ENCODE peak calls at places on chromosomes 2 and 18, in ten cellular contexts. V is colonic mucosa, N is GM12878, U is cardiac fibroblast, F is MCF 10A, Z is IMR-90, K is astrocyte, H is A549, W is left ventricle myocardium inferior, Q is tibial artery. O is an unnamed sample.

GRCh38 chr2:9639000-9639602 is 8.3 kb upstream of the YWHAQ start:
- DNase-seq in K (no peak), Z (no peak), W (peak; percentile 25), F (no peak), U (peak; percentile 41), Q (no peak), N (no peak), V (no peak), H (peak; percentile 12), O (no peak)

GRCh38 chr2:236939751-236940229 is 145.9 kb upstream of the COPS8 start:
- DNase-seq in Z (no peak), Q (no peak), K (peak; percentile 33), F (no peak), N (no peak), U (no peak), H (no peak), V (peak; percentile 12), W (no peak), O (no peak)

GRCh38 chr2:183232161-183232865 is 108.1 kb downstream of the NUP35 start:
- DNase-seq in K (no peak), H (no peak), N (no peak), Z (peak; percentile 11), F (no peak), V (no peak), U (peak; percentile 17), Q (no peak), W (no peak), O (no peak)

GRCh38 chr18:73793386-73793785 is 354.2 kb downstream of the FBXO15 start:
- DNase-seq in W (no peak), Q (no peak), N (no peak), U (peak; percentile 52), Z (peak; percentile 75), F (no peak), V (no peak), H (no peak), K (peak; percentile 83), O (no peak)

GRCh38 chr2:65056215-65056989 is at the start of gene CEP68:
- DNase-seq in F (peak; percentile 97), H (peak; percentile 99), Z (peak; percentile 97), U (peak; percentile 97), K (peak; percentile 90), W (peak; percentile 97), N (peak; percentile 90), Q (peak; percentile 98), V (peak; percentile 98), O (peak; percentile 98)

GRCh38 chr2:186848873-186849578 is at the start of gene ZSWIM2:
- DNase-seq in Z (peak; percentile 88), U (peak; percentile 95), W (peak; percentile 36), K (peak; percentile 85), F (peak; percentile 87), H (no peak), Q (peak; percentile 78), V (peak; percentile 20), N (no peak), O (peak; percentile 36)

GRCh38 chr2:191206613-191207471 is 38.4 kb upstream of the MYO1B start:
- DNase-seq in N (no peak), Z (peak; percentile 17), Q (no peak), W (no peak), K (no peak), H (no peak), V (no peak), F (no peak), U (no peak), O (no peak)

GRCh38 chr2:239321596-239322413 is 79.0 kb downstream of the HDAC4 start:
- DNase-seq in U (no peak), Z (no peak), N (no peak), Q (no peak), H (no peak), K (no peak), F (peak; percentile 1), W (no peak), V (no peak), O (no peak)

GRCh38 chr2:237217995-237218621 is 132.4 kb downstream of the COPS8 start:
- DNase-seq in V (no peak), U (no peak), W (no peak), Z (no peak), Q (no peak), N (no peak), K (no peak), H (no peak), F (no peak), O (no peak)

GRCh38 chr2:119066272-119066804 is 92.2 kb downstream of the C1QL2 start:
- DNase-seq in Z (no peak), Q (no peak), U (peak; percentile 28), K (peak; percentile 2), F (peak; percentile 21), W (no peak), N (no peak), V (no peak), H (no peak), O (no peak)

GRCh38 chr2:205660521-205661124 is 21.7 kb upstream of the NRP2 start:
- DNase-seq in K (peak; percentile 96), W (no peak), H (no peak), Q (no peak), V (no peak), F (peak; percentile 68), Z (peak; percentile 98), U (peak; percentile 94), N (no peak), O (no peak)

GRCh38 chr2:18545384-18545783 is 15.1 kb downstream of the RDH14 start:
- DNase-seq in N (no peak), H (no peak), W (no peak), Z (peak; percentile 86), K (peak; percentile 54), U (peak; percentile 84), Q (no peak), V (no peak), F (peak; percentile 34), O (no peak)

GRCh38 chr2:44970846-44971450 is 29.4 kb downstream of the SIX3 start:
- DNase-seq in Q (no peak), N (no peak), F (no peak), K (no peak), U (peak; percentile 66), W (no peak), Z (peak; percentile 18), H (no peak), V (no peak), O (no peak)

GRCh38 chr2:20992201-20992711 is 51.6 kb downstream of the APOB start:
- DNase-seq in V (no peak), W (no peak), Z (peak; percentile 12), N (no peak), H (no peak), F (peak; percentile 33), Q (peak; percentile 85), U (peak; percentile 10), K (no peak), O (no peak)

GRCh38 chr2:235607541-235608199 is 113.8 kb downstream of the AGAP1 start:
- DNase-seq in Z (no peak), V (no peak), W (no peak), K (peak; percentile 42), N (no peak), F (no peak), H (no peak), Q (no peak), U (peak; percentile 57), O (no peak)

GRCh38 chr18:48609114-48609513 is 70.3 kb downstream of the CTIF start:
- DNase-seq in V (no peak), F (no peak), Q (no peak), N (no peak), W (no peak), K (no peak), H (no peak), U (no peak), Z (no peak), O (no peak)

GRCh38 chr18:48602759-48603390 is 64.0 kb downstream of the CTIF start:
- DNase-seq in K (no peak), W (no peak), H (no peak), N (no peak), V (no peak), F (no peak), Z (no peak), Q (no peak), U (no peak), O (no peak)

GRCh38 chr18:48608581-48608980 is 69.8 kb downstream of the CTIF start:
- DNase-seq in Q (no peak), W (no peak), N (no peak), U (no peak), F (no peak), V (no peak), K (no peak), H (no peak), Z (no peak), O (no peak)

GRCh38 chr18:48607049-48607984 is 68.5 kb downstream of the CTIF start:
- DNase-seq in F (peak; percentile 43), N (no peak), H (no peak), V (no peak), W (peak; percentile 53), Q (no peak), Z (peak; percentile 90), K (peak; percentile 91), U (peak; percentile 80), O (no peak)

GRCh38 chr18:48605408-48605845 is 66.6 kb downstream of the CTIF start:
- DNase-seq in F (peak; percentile 43), K (peak; percentile 24), V (no peak), N (peak; percentile 23), Q (no peak), U (peak; percentile 23), Z (peak; percentile 43), W (no peak), H (no peak), O (no peak)
- TF ChIP-seq CTCF in F (no peak), K (peak; percentile 13), V (no peak), N (peak; percentile 19), Q (no peak), U (peak; percentile 20), Z (peak; percentile 49), W (no peak), H (peak; percentile 42), O (peak; percentile 44)

GRCh38 chr2:78465707-78466106 is 559.8 kb upstream of the REG3G start:
- DNase-seq in Z (no peak), N (no peak), F (peak; percentile 19), Q (no peak), U (no peak), K (no peak), H (no peak), W (no peak), V (no peak), O (no peak)
- TF ChIP-seq CTCF in Z (no peak), N (no peak), F (no peak), Q (no peak), U (no peak), K (no peak), H (no peak), W (no peak), V (no peak), O (no peak)

GRCh38 chr2:213691351-213691750 is 407.1 kb downstream of the SPAG16 start:
- DNase-seq in K (no peak), N (no peak), V (no peak), Q (no peak), U (no peak), F (no peak), Z (no peak), W (no peak), H (no peak), O (no peak)
- TF ChIP-seq CTCF in K (no peak), N (no peak), V (no peak), Q (no peak), U (no peak), F (no peak), Z (no peak), W (no peak), H (no peak), O (no peak)

DNA sequence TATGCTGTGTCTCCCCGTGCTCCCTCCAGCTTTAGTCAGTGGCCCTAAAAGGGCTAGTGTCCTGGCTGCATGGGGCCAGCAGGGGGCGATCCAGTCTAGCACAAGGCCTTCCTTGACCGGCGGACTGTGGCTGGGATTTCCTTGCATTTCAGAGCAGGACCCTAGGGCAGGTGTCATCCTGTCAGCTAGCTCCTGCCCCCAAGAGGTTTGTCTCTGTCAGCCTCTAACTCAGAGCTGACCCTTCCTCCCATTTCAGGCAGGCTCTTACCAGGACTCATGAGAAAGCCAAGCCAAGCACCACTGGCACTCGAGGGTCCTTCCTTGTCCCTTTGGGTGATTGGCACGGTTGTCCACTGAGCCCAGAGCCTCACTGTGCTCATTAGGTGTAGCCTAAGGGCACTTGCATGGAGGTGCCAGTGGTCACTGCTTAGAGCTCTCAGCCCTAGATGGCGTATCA is 140.3 kb downstream of the RPIA start:
- DNase-seq in U (peak; percentile 51), H (peak; percentile 9), W (peak; percentile 33), V (peak; percentile 76), F (peak; percentile 56), K (no peak), Z (peak; percentile 16), Q (no peak), N (no peak), O (peak; percentile 70)
- TF ChIP-seq CTCF in U (peak; percentile 78), H (peak; percentile 47), W (peak; percentile 73), V (peak; percentile 86), F (peak; percentile 48), K (peak; percentile 19), Z (peak; percentile 50), Q (peak; percentile 22), N (peak; percentile 95), O (peak; percentile 96)